ENCODE peak calls at places on chromosome 14, in four cellular contexts. A is cardiac fibroblast, E is mucosa of descending colon, J is testis. K is an unnamed sample.

GRCh38 chr14:89443002-89443660 is 26.1 kb upstream of the FOXN3 start:
- DNase-seq in A (no peak), E (no peak), J (no peak), K (no peak)

GRCh38 chr14:104787736-104788532 is 7.6 kb downstream of the AKT1 start:
- DNase-seq in A (no peak), E (no peak), J (no peak), K (no peak)

GRCh38 chr14:22281322-22281977 is 307.6 kb downstream of the DAD1 start:
- DNase-seq in A (no peak), E (no peak), J (no peak), K (no peak)

GRCh38 chr14:105425823-105426247 is 6.2 kb downstream of the MTA1 start:
- DNase-seq in A (no peak), E (no peak), J (no peak), K (no peak)

GRCh38 chr14:78721756-78722455 is 551.7 kb downstream of the NRXN3 start:
- DNase-seq in A (no peak), E (no peak), J (no peak), K (no peak)

GRCh38 chr14:67566908-67567307 is 33.2 kb downstream of the PIGH start:
- DNase-seq in A (peak; percentile 36), E (no peak), J (no peak), K (no peak)

GRCh38 chr14:84927096-84927910 is 602.6 kb upstream of the FLRT2 start:
- DNase-seq in A (peak; percentile 6), E (no peak), J (no peak), K (no peak)

GRCh38 chr14:85607571-85608219 is 77.8 kb downstream of the FLRT2 start:
- DNase-seq in A (peak; percentile 74), E (no peak), J (no peak), K (no peak)

GRCh38 chr14:100032749-100033148 is 32.5 kb upstream of the EVL start:
- DNase-seq in A (no peak), E (no peak), J (no peak), K (no peak)

GRCh38 chr14:38286481-38286880 is 30.6 kb upstream of the CLEC14A start:
- DNase-seq in A (peak; percentile 61), E (no peak), J (no peak), K (no peak)

GRCh38 chr14:77003960-77004710 is 24.4 kb downstream of the IRF2BPL start:
- DNase-seq in A (peak; percentile 44), E (no peak), J (no peak), K (no peak)

GRCh38 chr14:92645841-92646478 is 102.5 kb downstream of the LGMN start:
- DNase-seq in A (peak; percentile 86), E (no peak), J (no peak), K (no peak)

GRCh38 chr14:93984987-93985410 is 8.6 kb upstream of the ASB2 start:
- DNase-seq in A (peak; percentile 60), E (peak; percentile 43), J (peak; percentile 54), K (peak; percentile 49)
- TF ChIP-seq CTCF in A (peak; percentile 51), E (no peak), J (no peak), K (no peak)

GRCh38 chr14:69710378-69710777 is 56.6 kb upstream of the SRSF5 start:
- DNase-seq in A (no peak), E (no peak), J (no peak), K (no peak)

GRCh38 chr14:69711471-69712216 is 55.3 kb upstream of the SRSF5 start:
- DNase-seq in A (no peak), E (peak; percentile 46), J (no peak), K (no peak)

GRCh38 chr14:69711065-69711464 is 55.9 kb upstream of the SRSF5 start:
- DNase-seq in A (peak; percentile 41), E (peak; percentile 80), J (no peak), K (no peak)

GRCh38 chr14:69708049-69708448 is 58.9 kb upstream of the SRSF5 start:
- DNase-seq in A (no peak), E (no peak), J (no peak), K (no peak)

DNA sequence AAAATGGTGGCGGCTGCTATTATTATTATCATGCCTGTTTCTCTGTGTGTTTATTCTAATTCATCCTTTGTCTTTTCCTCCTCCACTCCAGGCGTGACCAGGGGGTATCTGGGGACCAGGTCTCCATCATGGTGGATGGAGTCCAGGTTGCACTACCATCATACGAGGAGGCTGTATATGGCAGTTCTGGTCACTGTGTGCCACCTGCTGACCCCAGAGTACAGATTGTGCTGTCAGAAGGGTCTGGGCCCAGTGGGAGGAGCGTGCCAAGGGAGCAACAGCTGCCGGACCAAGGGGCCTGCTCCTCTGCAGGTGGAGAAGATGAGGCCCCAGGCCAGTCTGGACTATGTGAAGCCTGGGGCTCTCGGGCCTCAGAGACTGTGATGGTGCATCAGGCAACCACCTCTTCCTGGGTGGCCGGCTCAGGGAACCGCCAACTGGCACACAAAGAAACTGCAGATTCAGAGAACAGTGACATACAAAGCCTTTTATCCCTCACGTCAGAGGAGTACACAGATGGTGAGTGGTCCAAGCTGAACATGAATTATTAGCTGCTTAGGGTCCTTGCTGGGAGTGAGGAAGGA is 58.3 kb upstream of the SRSF5 start:
- DNase-seq in A (no peak), E (no peak), J (no peak), K (no peak)
- TF ChIP-seq CTCF in A (peak; percentile 24), E (no peak), J (no peak), K (no peak)

GRCh38 chr14:98684486-98684885 is 587.5 kb downstream of the BCL11B start:
- DNase-seq in A (no peak), E (no peak), J (no peak), K (no peak)
- TF ChIP-seq CTCF in A (no peak), E (no peak), J (no peak), K (no peak)

GRCh38 chr14:30330452-30330851 is 228.5 kb upstream of the G2E3 start:
- DNase-seq in A (peak; percentile 19), E (no peak), J (no peak), K (no peak)
- TF ChIP-seq CTCF in A (peak; percentile 43), E (no peak), J (no peak), K (peak; percentile 70)

GRCh38 chr14:60514378-60515243 is 5.7 kb downstream of the SIX6 start:
- DNase-seq in A (peak; percentile 5), E (no peak), J (peak; percentile 47), K (peak; percentile 85)
- TF ChIP-seq CTCF in A (no peak), E (no peak), J (no peak), K (peak; percentile 78)